ENCODE peak calls at places on chromosomes 1 and 21, in ten cellular contexts. F is T-helper 2 cell; U is HTR-8/SVneo; A is left ventricle myocardium inferior; I is heart right ventricle; W is T-helper 17 cell; Z is KBM-7; Q is activated T-cell treated with anti-CD3 and anti-CD28 coated beads, Interleukin-2, amount 50 U/mL, for 24 hours; V is choroid plexus epithelial cell; S is astrocyte. E is an unnamed sample.

GRCh38 chr21:19236209-19236608 is 832.6 kb upstream of the TMPRSS15 start:
- DNase-seq in Q (no peak), U (no peak), F (no peak), Z (no peak), V (no peak), A (no peak), W (no peak), I (no peak), S (no peak), E (no peak)

GRCh38 chr1:236016083-236016482 is 48.8 kb downstream of the NID1 start:
- DNase-seq in U (no peak), Q (no peak), A (peak; percentile 78), Z (no peak), S (no peak), W (no peak), V (peak; percentile 97), I (peak; percentile 65), F (no peak), E (no peak)

GRCh38 chr1:109927908-109928307 is 17.3 kb downstream of the CSF1 start:
- DNase-seq in I (peak; percentile 79), S (peak; percentile 57), Q (no peak), A (peak; percentile 76), Z (no peak), F (no peak), U (no peak), V (peak; percentile 92), W (no peak), E (no peak)

GRCh38 chr1:223714849-223715709 is 2.7 kb downstream of the CAPN2 start:
- DNase-seq in F (no peak), A (no peak), Q (no peak), I (no peak), V (peak; percentile 78), U (peak; percentile 93), W (no peak), S (peak; percentile 94), Z (peak; percentile 86), E (peak; percentile 83)

GRCh38 chr1:32969556-32969955 is 4.9 kb upstream of the RNF19B start:
- DNase-seq in V (peak; percentile 21), F (no peak), U (no peak), S (peak; percentile 82), Z (no peak), W (no peak), Q (no peak), I (no peak), A (no peak), E (no peak)

GRCh38 chr1:144101397-144102050 is 129.7 kb upstream of the FAM72C start:
- DNase-seq in V (no peak), Z (no peak), F (no peak), A (peak; percentile 26), Q (peak; percentile 30), W (peak; percentile 23), I (peak; percentile 17), U (no peak), S (no peak), E (peak; percentile 93)

GRCh38 chr1:30715216-30715615 is 8.2 kb downstream of the MATN1 start:
- DNase-seq in Q (no peak), F (no peak), S (no peak), I (no peak), A (no peak), U (no peak), V (no peak), W (no peak), Z (peak; percentile 53), E (no peak)

GRCh38 chr1:167698313-167698712 is 23.5 kb upstream of the MPZL1 start:
- DNase-seq in F (no peak), S (no peak), Q (no peak), W (no peak), A (no peak), I (no peak), Z (no peak), V (no peak), U (no peak), E (no peak)

GRCh38 chr1:22633697-22634463 is 2.5 kb upstream of the C1QA start:
- DNase-seq in Z (no peak), S (no peak), U (no peak), W (no peak), I (no peak), A (no peak), V (no peak), Q (no peak), F (no peak), E (no peak)

GRCh38 chr1:185971688-185972087 is 237.5 kb downstream of the HMCN1 start:
- DNase-seq in U (peak; percentile 20), S (peak; percentile 96), W (no peak), V (peak; percentile 92), Q (no peak), F (no peak), Z (no peak), A (no peak), I (no peak), E (no peak)

GRCh38 chr21:43343095-43343991 is 83.6 kb downstream of the SIK1 start:
- DNase-seq in W (no peak), U (no peak), Z (no peak), S (no peak), A (no peak), F (no peak), Q (no peak), I (no peak), V (no peak), E (no peak)

GRCh38 chr21:31284797-31285397 is 59.2 kb downstream of the TIAM1 start:
- DNase-seq in S (peak; percentile 39), I (no peak), Q (no peak), W (no peak), Z (no peak), U (peak; percentile 44), V (peak; percentile 41), F (no peak), A (no peak), E (no peak)

GRCh38 chr1:245177071-245177900 is 22.5 kb downstream of the KIF26B start:
- DNase-seq in Q (no peak), Z (no peak), I (no peak), W (no peak), U (no peak), F (no peak), V (no peak), S (no peak), A (no peak), E (no peak)

GRCh38 chr1:204075116-204075636 is 2.3 kb downstream of the SOX13 start:
- DNase-seq in F (no peak), W (no peak), I (peak; percentile 45), Z (no peak), U (no peak), S (no peak), A (no peak), V (no peak), Q (no peak), E (no peak)

GRCh38 chr21:26683996-26684395 is 110.9 kb upstream of the CYYR1 start:
- DNase-seq in F (no peak), I (no peak), Q (no peak), W (no peak), U (no peak), V (no peak), A (no peak), S (no peak), Z (no peak), E (no peak)

GRCh38 chr1:170010443-170010842 is 64.1 kb downstream of the KIFAP3 start:
- DNase-seq in W (no peak), Q (no peak), A (no peak), V (peak; percentile 78), I (no peak), F (peak; percentile 22), Z (peak; percentile 28), U (no peak), S (peak; percentile 29), E (no peak)

GRCh38 chr21:45432575-45433255 is 27.8 kb downstream of the COL18A1 start:
- DNase-seq in I (no peak), V (peak; percentile 75), Q (no peak), W (no peak), A (no peak), F (no peak), U (no peak), S (peak; percentile 49), Z (no peak), E (no peak)

GRCh38 chr1:2590233-2591141 is 3.9 kb downstream of the PRXL2B start:
- DNase-seq in I (no peak), W (no peak), Z (no peak), S (no peak), F (no peak), U (no peak), Q (no peak), A (no peak), V (no peak), E (peak; percentile 59)

GRCh38 chr1:234260578-234260977 is 112.7 kb upstream of the COA6 start:
- DNase-seq in Z (peak; percentile 9), A (no peak), F (peak; percentile 69), S (peak; percentile 26), W (no peak), Q (no peak), I (no peak), V (no peak), U (no peak), E (no peak)

GRCh38 chr1:108346137-108346536 is 102.3 kb upstream of the NBPF4 start:
- DNase-seq in U (no peak), S (no peak), W (no peak), Q (no peak), V (no peak), I (no peak), Z (no peak), A (no peak), F (no peak), E (no peak)

GRCh38 chr1:6330410-6330827 is 63.1 kb downstream of the ACOT7 start:
- DNase-seq in U (no peak), V (no peak), S (peak; percentile 83), F (no peak), A (no peak), Z (no peak), I (no peak), W (no peak), Q (no peak), E (no peak)

GRCh38 chr1:179831852-179832699 is 45.5 kb downstream of the TOR1AIP2 start:
- DNase-seq in F (peak; percentile 21), V (peak; percentile 50), A (no peak), U (no peak), Z (no peak), I (no peak), Q (no peak), W (no peak), S (peak; percentile 62), E (no peak)

GRCh38 chr1:192979542-192979941 is 79.6 kb downstream of the UCHL5 start:
- DNase-seq in Z (no peak), A (no peak), F (no peak), S (peak; percentile 43), U (no peak), Q (no peak), W (no peak), I (no peak), V (no peak), E (no peak)

GRCh38 chr1:171801395-171801990 is 20.0 kb downstream of the METTL13 start:
- DNase-seq in U (peak; percentile 59), A (no peak), W (no peak), V (peak; percentile 65), F (peak; percentile 16), I (no peak), Z (peak; percentile 66), S (peak; percentile 10), Q (no peak), E (no peak)

GRCh38 chr1:102837551-102837950 is 270.8 kb downstream of the COL11A1 start:
- DNase-seq in A (no peak), W (no peak), U (no peak), F (no peak), Z (no peak), V (no peak), Q (no peak), I (no peak), S (no peak), E (no peak)

GRCh38 chr1:53477626-53478025 is 18.4 kb downstream of the DMRTB1 start:
- DNase-seq in W (no peak), S (no peak), Q (no peak), A (no peak), F (no peak), V (no peak), U (no peak), Z (no peak), I (no peak), E (no peak)

GRCh38 chr1:189305279-189305678 is 1172.4 kb downstream of the BRINP3 start:
- DNase-seq in F (no peak), Q (no peak), I (no peak), A (no peak), V (no peak), S (no peak), Z (no peak), W (no peak), U (no peak), E (no peak)

GRCh38 chr1:1619917-1620361 is 4.6 kb downstream of the MIB2 start:
- DNase-seq in F (no peak), Q (no peak), I (peak; percentile 55), Z (peak; percentile 41), S (no peak), V (no peak), U (no peak), A (peak; percentile 75), W (no peak), E (no peak)

E was measured in RWPE2.